ENCODE peak calls at places on chromosome 11, in five cellular contexts. V is colonic mucosa; A is nucleus accumbens; R is naive thymus-derived CD4-positive, alpha-beta T cell; G is amniotic epithelial cell. M is an unnamed sample.

GRCh38 chr11:118064956-118065355 is 11.9 kb upstream of the TMPRSS4 start:
- DNase-seq in V (no peak), A (no peak), R (no peak), G (no peak), M (no peak)

GRCh38 chr11:120630100-120630499 is 118.6 kb downstream of the GRIK4 start:
- DNase-seq in V (no peak), A (no peak), R (no peak), G (no peak), M (no peak)

GRCh38 chr11:60756307-60757032 is at the start of gene MS4A15:
- DNase-seq in V (no peak), A (no peak), R (no peak), G (peak; percentile 91), M (no peak)

GRCh38 chr11:104127828-104128227 is 36.1 kb downstream of the PDGFD start:
- DNase-seq in V (no peak), A (no peak), R (no peak), G (peak; percentile 45), M (no peak)

GRCh38 chr11:4511267-4511666 is 28.8 kb downstream of the OR52K1 start:
- DNase-seq in V (no peak), A (no peak), R (no peak), G (no peak), M (no peak)

GRCh38 chr11:3014314-3014938 is 22.3 kb upstream of the NAP1L4 start:
- DNase-seq in V (no peak), A (no peak), R (peak; percentile 86), G (no peak), M (no peak)

GRCh38 chr11:122882809-122883681 is 486 bp downstream of the JHY start:
- DNase-seq in V (peak; percentile 54), A (peak; percentile 31), R (peak; percentile 43), G (peak; percentile 7), M (peak; percentile 7)

GRCh38 chr11:86938203-86938899 is 16.8 kb downstream of the FZD4 start:
- DNase-seq in V (no peak), A (no peak), R (no peak), G (no peak), M (no peak)

GRCh38 chr11:117814766-117815261 is 9.7 kb downstream of the FXYD2 start:
- DNase-seq in V (peak; percentile 90), A (no peak), R (peak; percentile 80), G (peak; percentile 30), M (no peak)

GRCh38 chr11:11373934-11374333 is 20.9 kb upstream of the CSNK2A3 start:
- DNase-seq in V (no peak), A (no peak), R (no peak), G (no peak), M (no peak)

GRCh38 chr11:65524010-65524746 is 705 bp upstream of the SCYL1 start:
- DNase-seq in V (peak; percentile 52), A (no peak), R (no peak), G (peak; percentile 79), M (no peak)